ENCODE peak calls at places on chromosome 14, in six cellular contexts. O is HepG2, T is IMR-90, L is WTC11, N is H1, B is SK-N-SH. W is an unnamed sample.

GRCh38 chr14:67237591-67237990 is 3.6 kb upstream of the PALS1 start:
- DNase-seq in O (no peak), N (no peak), L (no peak), B (no peak), T (no peak), W (no peak)

GRCh38 chr14:23366163-23366921 is 1.4 kb upstream of the EFS start:
- DNase-seq in O (no peak), N (peak; percentile 92), L (peak; percentile 93), B (peak; percentile 90), T (peak; percentile 72), W (no peak)

GRCh38 chr14:92549853-92550244 is 36.3 kb downstream of the RIN3 start:
- DNase-seq in T (peak; percentile 16), N (no peak), B (no peak), L (no peak), O (no peak), W (no peak)

GRCh38 chr14:99574099-99574880 is 29.7 kb downstream of the CCDC85C start:
- DNase-seq in B (peak; percentile 69), N (no peak), O (peak; percentile 73), L (peak; percentile 56), T (peak; percentile 78), W (no peak)

GRCh38 chr14:103871596-103872480 is 24.5 kb upstream of the PPP1R13B start:
- DNase-seq in B (no peak), L (peak; percentile 81), N (peak; percentile 90), T (no peak), O (no peak), W (no peak)

GRCh38 chr14:75452900-75453816 is 25.3 kb downstream of the JDP2 start:
- DNase-seq in N (peak; percentile 82), B (peak; percentile 39), L (peak; percentile 84), O (peak; percentile 86), T (peak; percentile 89), W (peak; percentile 80)

GRCh38 chr14:95835331-95835730 is 41.3 kb upstream of the TUNAR start:
- DNase-seq in O (peak; percentile 5), T (peak; percentile 3), B (no peak), L (no peak), N (peak; percentile 26), W (no peak)

GRCh38 chr14:66046035-66046434 is 440.1 kb upstream of the CCDC196 start:
- DNase-seq in T (no peak), L (no peak), O (no peak), B (no peak), N (no peak), W (no peak)

GRCh38 chr14:41606249-41607118 is at the start of gene LRFN5:
- DNase-seq in N (peak; percentile 82), T (peak; percentile 49), B (peak; percentile 53), L (peak; percentile 68), O (no peak), W (no peak)

GRCh38 chr14:55891692-55892091 is 226.5 kb upstream of the PELI2 start:
- DNase-seq in L (peak; percentile 34), T (no peak), N (no peak), O (no peak), B (no peak), W (no peak)

GRCh38 chr14:104973215-104974145 is 4.7 kb downstream of the AHNAK2 start:
- DNase-seq in L (no peak), T (peak; percentile 94), B (no peak), N (no peak), O (no peak), W (peak; percentile 85)

GRCh38 chr14:105047283-105048016 is 17.8 kb downstream of the GPR132 start:
- DNase-seq in B (peak; percentile 19), L (no peak), T (no peak), N (no peak), O (no peak), W (no peak)

GRCh38 chr14:61322799-61323290 is 1.5 kb downstream of the PRKCH start:
- DNase-seq in T (peak; percentile 2), O (no peak), N (no peak), B (peak; percentile 27), L (no peak), W (peak; percentile 16)

GRCh38 chr14:90439874-90440442 is 43.1 kb downstream of the CALM1 start:
- DNase-seq in O (no peak), N (no peak), L (no peak), T (no peak), B (no peak), W (no peak)
- TF ChIP-seq USF2 in O (no peak), N (no peak), L (no peak), T (no peak), B (no peak), W (no peak)

GRCh38 chr14:53896773-53897172 is 59.9 kb downstream of the BMP4 start:
- DNase-seq in T (peak; percentile 78), L (no peak), B (no peak), O (no peak), N (no peak), W (no peak)
- TF ChIP-seq USF2 in T (no peak), L (no peak), B (no peak), O (no peak), N (no peak), W (no peak)

GRCh38 chr14:50560929-50561280 is 960 bp downstream of the ATL1 start:
- DNase-seq in L (peak; percentile 40), B (peak; percentile 74), O (no peak), T (peak; percentile 71), N (peak; percentile 67), W (peak; percentile 51)
- TF ChIP-seq USF2 in L (no peak), B (no peak), O (no peak), T (no peak), N (no peak), W (no peak)

GRCh38 chr14:68774771-68775613 is 17.9 kb downstream of the ZFP36L1 start:
- DNase-seq in N (no peak), T (peak; percentile 84), L (no peak), B (no peak), O (peak; percentile 78), W (peak; percentile 81)
- TF ChIP-seq USF2 in N (no peak), T (peak; percentile 65), L (no peak), B (no peak), O (no peak), W (no peak)

DNA sequence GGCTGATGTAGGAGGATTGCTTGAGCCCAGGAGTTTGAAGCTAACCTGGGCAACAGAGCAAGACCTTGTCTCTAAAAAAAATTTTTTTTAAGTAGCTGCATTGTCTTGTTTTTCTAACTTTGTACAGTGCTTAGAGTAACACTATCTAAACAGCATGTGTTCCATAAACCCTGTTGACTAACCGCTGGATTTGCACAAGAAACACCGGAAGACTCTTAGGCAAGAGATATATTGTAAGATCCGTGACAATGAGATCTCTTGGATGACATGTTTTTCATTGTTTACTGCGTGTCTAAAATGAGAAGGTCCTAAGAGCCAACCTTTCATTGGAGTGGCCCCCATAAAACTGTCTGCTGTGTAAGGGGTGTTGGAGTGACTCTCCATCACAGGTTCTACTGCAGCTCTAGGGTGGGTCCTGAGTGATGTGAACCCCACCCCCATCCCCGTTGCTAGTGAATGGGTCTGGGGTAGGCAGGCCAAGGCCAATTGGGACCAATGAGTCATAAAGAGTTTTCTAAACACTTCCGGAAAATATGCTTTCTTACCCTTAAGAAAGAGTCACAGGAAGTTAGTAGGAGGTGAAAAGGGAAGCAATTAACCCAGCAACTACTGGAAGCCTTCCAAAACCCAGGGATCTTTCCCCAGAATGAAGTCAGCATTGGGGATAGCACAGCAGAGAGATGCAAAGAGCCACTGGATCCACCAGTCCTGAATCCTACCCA is 24.3 kb upstream of the PCNX1 start:
- DNase-seq in B (no peak), O (no peak), L (no peak), T (peak; percentile 66), N (no peak), W (no peak)
- TF ChIP-seq USF2 in B (no peak), O (no peak), L (no peak), T (no peak), N (no peak), W (no peak)

W was measured in A549.